ENCODE peak calls at places on chromosomes 13 and 19, in five cellular contexts. G is smooth muscle cell of the brain vasculature; U is anterior cingulate cortex; N is psoas muscle; J is activated CD4-positive, alpha-beta T cell treated with anti-CD3 and anti-CD28 coated beads, Interleukin-2, amount 50 U/mL, for 24 hours. K is an unnamed sample.
A peak's percentile ranks its signal among the peaks of the same experiment; 100 is the strongest.

GRCh38 chr19:5663904-5664303 is 16.4 kb downstream of the MICOS13 start:
- DNase-seq in U (no peak), N (no peak), J (no peak), G (no peak), K (no peak)

GRCh38 chr19:3459322-3459881 is 20.9 kb downstream of the SMIM24 start:
- DNase-seq in G (peak; percentile 78), U (peak; percentile 38), J (no peak), N (peak; percentile 88), K (peak; percentile 94)

GRCh38 chr13:60351326-60351725 is 45.7 kb upstream of the TDRD3 start:
- DNase-seq in G (peak; percentile 93), U (no peak), J (no peak), N (no peak), K (no peak)

GRCh38 chr19:19276386-19276785 is 3.3 kb upstream of the TM6SF2 start:
- DNase-seq in U (no peak), J (no peak), N (no peak), G (no peak), K (no peak)

GRCh38 chr13:60169239-60170031 is 5.7 kb upstream of the DIAPH3 start:
- DNase-seq in U (no peak), N (no peak), G (no peak), J (no peak), K (no peak)

GRCh38 chr13:112912726-112913440 is 56.1 kb upstream of the MCF2L start:
- DNase-seq in G (no peak), N (no peak), U (no peak), J (no peak), K (no peak)

GRCh38 chr13:34108396-34108795 is 290.4 kb downstream of the RFC3 start:
- DNase-seq in J (no peak), U (no peak), N (no peak), G (no peak), K (no peak)

GRCh38 chr13:53351040-53351439 is 322.4 kb downstream of the OLFM4 start:
- DNase-seq in N (no peak), G (no peak), U (no peak), J (no peak), K (no peak)

GRCh38 chr13:66224644-66225043 is 1005.5 kb downstream of the PCDH9 start:
- DNase-seq in U (no peak), J (no peak), G (no peak), N (no peak), K (no peak)

GRCh38 chr13:42750858-42751257 is 30.5 kb upstream of the FAM216B start:
- DNase-seq in G (no peak), U (no peak), J (no peak), N (no peak), K (no peak)

GRCh38 chr13:24221007-24221406 is 60.5 kb downstream of the SPATA13 start:
- DNase-seq in J (no peak), G (no peak), N (no peak), U (no peak), K (no peak)

GRCh38 chr13:80336335-80336734 is 4.6 kb downstream of the SPRY2 start:
- DNase-seq in J (no peak), U (no peak), G (no peak), N (no peak), K (no peak)

GRCh38 chr13:97423300-97424045 is 10.5 kb upstream of the RAP2A start:
- DNase-seq in U (peak; percentile 45), J (no peak), G (no peak), N (no peak), K (no peak)

GRCh38 chr13:48160879-48161278 is 66.0 kb upstream of the MED4 start:
- DNase-seq in N (peak; percentile 47), G (no peak), U (no peak), J (no peak), K (no peak)

GRCh38 chr19:44890366-44891015 is 563 bp upstream of the TOMM40 start:
- DNase-seq in J (peak; percentile 99), G (peak; percentile 99), U (peak; percentile 100), N (no peak), K (no peak)

GRCh38 chr13:99390601-99391000 is 83.4 kb upstream of the GPR183 start:
- DNase-seq in N (no peak), G (no peak), J (no peak), U (no peak), K (no peak)

GRCh38 chr19:47356900-47357299 is 7.8 kb downstream of the DHX34 start:
- DNase-seq in N (no peak), U (no peak), J (no peak), G (no peak), K (no peak)

GRCh38 chr19:16527971-16528521 is 14.2 kb downstream of the CHERP start:
- DNase-seq in G (no peak), U (no peak), N (no peak), J (no peak), K (no peak)

GRCh38 chr13:68727165-68727564 is 1380.5 kb upstream of the ATXN8OS start:
- DNase-seq in N (no peak), J (no peak), U (no peak), G (no peak), K (no peak)

GRCh38 chr19:27736225-27736624 is 1476.7 kb downstream of the UQCRFS1 start:
- DNase-seq in G (no peak), N (no peak), U (no peak), J (no peak), K (peak; percentile 8)

GRCh38 chr13:49776871-49777270 is 15.6 kb downstream of the KPNA3 start:
- DNase-seq in J (no peak), U (no peak), G (no peak), N (no peak), K (no peak)

GRCh38 chr19:4379383-4380253 is 20.7 kb downstream of the SH3GL1 start:
- DNase-seq in J (no peak), U (no peak), G (no peak), N (peak; percentile 84), K (no peak)

GRCh38 chr19:13918726-13919411 is 12.9 kb downstream of the CC2D1A start:
- DNase-seq in J (no peak), N (no peak), G (no peak), U (no peak), K (no peak)

GRCh38 chr13:93736111-93736510 is 509.5 kb downstream of the GPC6 start:
- DNase-seq in U (no peak), J (no peak), G (no peak), N (no peak), K (no peak)

GRCh38 chr13:43348397-43348796 is 325.0 kb downstream of the DNAJC15 start:
- DNase-seq in U (no peak), J (no peak), G (no peak), N (no peak), K (no peak)

GRCh38 chr19:42052241-42052863 is 17.7 kb downstream of the GRIK5 start:
- DNase-seq in N (no peak), G (no peak), U (no peak), J (no peak), K (no peak)

GRCh38 chr13:27942972-27943371 is 23.2 kb downstream of the PDX1 start:
- DNase-seq in G (no peak), J (no peak), N (no peak), U (no peak), K (no peak)

GRCh38 chr19:9009935-9010651 is at the start of gene MUC16:
- DNase-seq in N (no peak), U (no peak), J (no peak), G (no peak), K (no peak)

GRCh38 chr13:100214886-100215285 is 126.0 kb downstream of the PCCA start:
- DNase-seq in J (no peak), N (no peak), G (no peak), U (no peak), K (no peak)

GRCh38 chr13:92657565-92657964 is 569.0 kb upstream of the GPC6 start:
- DNase-seq in U (no peak), G (no peak), N (no peak), J (no peak), K (no peak)

GRCh38 chr13:75800545-75800944 is 164.4 kb downstream of the LMO7 start:
- DNase-seq in U (no peak), J (no peak), G (no peak), N (no peak), K (no peak)

GRCh38 chr13:59424661-59425060 is 739.1 kb downstream of the DIAPH3 start:
- DNase-seq in G (no peak), U (no peak), J (no peak), N (no peak), K (no peak)

GRCh38 chr19:12578641-12579040 is 27.4 kb upstream of the ZNF564 start:
- DNase-seq in U (no peak), N (no peak), J (no peak), G (no peak), K (no peak)

GRCh38 chr19:55340784-55341147 is 1.1 kb downstream of the KMT5C start:
- DNase-seq in G (no peak), N (no peak), U (peak; percentile 9), J (no peak), K (no peak)